ENCODE peak calls at places on chromosomes 12 and 14, in four cellular contexts. S, X, W and N are unnamed samples.

GRCh38 chr14:61661471-61661988 is 33.8 kb upstream of the HIF1A start:
- DNase-seq in X (no peak), W (no peak), S (no peak), N (no peak)

GRCh38 chr14:67908061-67908767 is 88.6 kb downstream of the RAD51B start:
- DNase-seq in W (no peak), S (no peak), X (no peak), N (no peak)

GRCh38 chr14:90642239-90642717 is 174.0 kb downstream of the TTC7B start:
- DNase-seq in W (peak; percentile 46), X (no peak), S (peak; percentile 89), N (peak; percentile 83)

GRCh38 chr14:55794655-55795583 is 214.9 kb downstream of the KTN1 start:
- DNase-seq in S (no peak), X (no peak), W (no peak), N (peak; percentile 61)

GRCh38 chr14:80456200-80456599 is 244.9 kb upstream of the DIO2 start:
- DNase-seq in X (no peak), W (no peak), S (no peak), N (no peak)

GRCh38 chr12:76236640-76237039 is 111.6 kb downstream of the BBS10 start:
- DNase-seq in W (no peak), X (no peak), S (no peak), N (no peak)

GRCh38 chr14:92154283-92154942 is 32.6 kb downstream of the CPSF2 start:
- DNase-seq in X (no peak), W (no peak), S (no peak), N (no peak)

GRCh38 chr14:69997849-69998248 is 118.6 kb downstream of the SMOC1 start:
- DNase-seq in X (no peak), S (no peak), W (no peak), N (no peak)

GRCh38 chr12:51997156-51997555 is 9.6 kb upstream of the TAMALIN start:
- DNase-seq in S (no peak), X (no peak), W (no peak), N (no peak)

GRCh38 chr14:88660056-88660455 is 97.2 kb downstream of the ZC3H14 start:
- DNase-seq in W (no peak), X (no peak), S (no peak), N (no peak)

GRCh38 chr14:77044776-77045569 is 16.5 kb upstream of the IRF2BPL start:
- DNase-seq in W (peak; percentile 71), X (no peak), S (no peak), N (no peak)

GRCh38 chr14:82180057-82180620 is 646.5 kb upstream of the SEL1L start:
- DNase-seq in X (no peak), W (no peak), S (no peak), N (no peak)

GRCh38 chr12:44672042-44672441 is 204.1 kb downstream of the NELL2 start:
- DNase-seq in S (no peak), W (no peak), X (no peak), N (no peak)

GRCh38 chr14:103707329-103708263 is 7.7 kb downstream of the XRCC3 start:
- DNase-seq in S (no peak), X (no peak), W (no peak), N (no peak)

GRCh38 chr14:60753264-60754126 is 18.9 kb downstream of the MNAT1 start:
- DNase-seq in X (peak; percentile 7), S (no peak), W (no peak), N (no peak)

GRCh38 chr12:8508912-8509841 is 4.1 kb upstream of the CLEC4D start:
- DNase-seq in S (no peak), X (no peak), W (no peak), N (no peak)

GRCh38 chr14:99259327-99259726 is 12.7 kb downstream of the BCL11B start:
- DNase-seq in W (no peak), X (peak; percentile 59), S (no peak), N (no peak)

GRCh38 chr12:10562306-10562933 is 51.0 kb downstream of the MAGOHB start:
- DNase-seq in W (no peak), X (peak; percentile 8), S (peak; percentile 18), N (peak; percentile 43)

GRCh38 chr12:117030187-117030896 is 68.9 kb downstream of the TESC start:
- DNase-seq in S (no peak), X (no peak), W (no peak), N (no peak)

GRCh38 chr14:95695913-95696312 is 9.7 kb downstream of the TCL1B start:
- DNase-seq in X (no peak), S (no peak), W (no peak), N (no peak)

GRCh38 chr14:95699397-95699796 is 13.2 kb downstream of the TCL1B start:
- DNase-seq in X (no peak), W (no peak), S (no peak), N (no peak)

GRCh38 chr14:95696741-95697140 is 10.5 kb downstream of the TCL1B start:
- DNase-seq in S (no peak), W (no peak), X (no peak), N (no peak)

GRCh38 chr14:95698287-95698686 is 12.1 kb downstream of the TCL1B start:
- DNase-seq in W (no peak), S (no peak), X (no peak), N (no peak)

DNA sequence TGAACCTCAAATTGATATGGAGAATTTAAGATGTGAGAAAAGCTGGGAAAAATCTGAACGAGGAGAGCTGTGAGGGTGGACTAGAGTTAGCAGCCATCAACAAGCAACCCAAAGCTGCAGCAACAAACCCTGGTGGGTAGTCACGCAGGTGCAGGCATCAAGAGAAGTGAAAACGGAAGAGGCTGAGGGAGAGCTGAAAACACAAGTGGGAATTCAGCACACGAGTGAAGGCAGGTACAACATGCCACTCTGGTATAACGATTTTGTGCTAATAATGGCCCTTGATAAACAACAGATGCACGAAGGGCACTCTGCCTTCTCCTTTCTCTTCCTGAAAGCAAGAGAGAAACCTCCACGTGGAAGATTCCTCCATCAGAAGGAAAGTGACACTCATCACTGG is 11.5 kb downstream of the TCL1B start:
- DNase-seq in S (no peak), W (no peak), X (no peak), N (no peak)
- H3K4me1 ChIP-seq in S (peaks cover 2% of the 10 kb centered on the region), W (no peaks in the 10 kb centered on the region), X (no peaks in the 10 kb centered on the region), N (peaks cover 27% of the 10 kb centered on the region)

GRCh38 chr14:49896956-49897355 is 4.1 kb downstream of the ARF6 start:
- DNase-seq in W (no peak), X (no peak), S (no peak), N (no peak)

GRCh38 chr14:49892301-49892635 is 614 bp upstream of the ARF6 start:
- DNase-seq in S (peak; percentile 51), X (peak; percentile 20), W (peak; percentile 54), N (no peak)

GRCh38 chr14:49892636-49893308 is at the start of gene ARF6:
- DNase-seq in S (peak; percentile 97), X (peak; percentile 94), W (peak; percentile 98), N (peak; percentile 95)

GRCh38 chr14:49895480-49895879 is 2.6 kb downstream of the ARF6 start:
- DNase-seq in W (no peak), X (no peak), S (no peak), N (no peak)

GRCh38 chr14:49893309-49894213 is 679 bp downstream of the ARF6 start:
- DNase-seq in X (peak; percentile 69), W (peak; percentile 64), S (peak; percentile 29), N (no peak)
- H3K36me3 ChIP-seq in X (peaks cover 11% of the 10 kb centered on the region), W (no peaks in the 10 kb centered on the region), S (peaks cover 45% of the 10 kb centered on the region), N (peaks cover 25% of the 10 kb centered on the region)

GRCh38 chr12:130156652-130157275 is 5.5 kb upstream of the FZD10 start:
- DNase-seq in X (no peak), W (no peak), S (no peak), N (no peak)

GRCh38 chr12:130160711-130161231 is 1.5 kb upstream of the FZD10 start:
- DNase-seq in S (no peak), X (no peak), W (no peak), N (no peak)

GRCh38 chr12:130158775-130159100 is 3.5 kb upstream of the FZD10 start:
- DNase-seq in S (no peak), W (no peak), X (no peak), N (no peak)

GRCh38 chr12:130160306-130160705 is 2.0 kb upstream of the FZD10 start:
- DNase-seq in X (no peak), W (no peak), S (no peak), N (no peak)

GRCh38 chr12:130157998-130158774 is 4.1 kb upstream of the FZD10 start:
- DNase-seq in S (no peak), W (no peak), X (no peak), N (peak; percentile 58)
- H3K27me3 ChIP-seq in S (peaks cover 23% of the 10 kb centered on the region), W (no peaks in the 10 kb centered on the region), X (peaks cover 14% of the 10 kb centered on the region), N (no peaks in the 10 kb centered on the region)

DNA sequence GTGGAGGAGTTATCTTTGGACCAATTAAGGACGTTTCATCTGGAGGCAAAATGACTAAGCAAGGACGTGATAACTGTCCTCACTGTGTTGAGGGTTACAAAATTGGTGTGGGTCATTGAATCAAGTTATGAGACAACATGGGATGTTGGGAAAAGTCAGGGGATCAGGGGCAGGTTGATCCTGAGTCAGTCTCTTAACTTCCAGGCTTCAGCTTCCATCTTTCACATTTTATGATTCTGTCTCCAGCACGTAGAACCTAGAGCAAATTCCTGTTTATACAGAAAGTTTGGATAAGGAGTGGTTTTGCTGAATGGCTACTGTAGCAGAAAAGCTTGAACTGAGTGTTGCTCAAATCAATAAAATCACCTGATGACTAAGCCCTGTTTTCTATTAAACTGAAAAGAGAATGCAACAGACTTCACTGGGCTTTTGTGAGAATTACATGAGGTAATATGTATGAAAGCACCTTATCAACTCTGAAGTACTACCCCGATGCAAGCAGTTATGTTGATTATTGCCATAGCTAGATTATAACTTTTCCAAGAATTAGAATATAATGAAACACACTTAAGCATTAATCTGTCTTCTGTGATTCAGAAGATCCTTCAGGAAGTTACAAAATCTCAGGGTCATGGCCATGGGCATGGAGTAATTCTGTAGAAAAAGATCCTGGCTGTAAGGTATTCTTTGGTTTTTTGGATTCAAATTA is 184.8 kb downstream of the ETV6 start:
- DNase-seq in W (no peak), S (no peak), X (no peak), N (no peak)
- H3K4me1 ChIP-seq in W (no peaks in the 10 kb centered on the region), S (peaks cover 6% of the 10 kb centered on the region), X (no peaks in the 10 kb centered on the region), N (no peaks in the 10 kb centered on the region)

GRCh38 chr12:130081420-130081819 is 80.8 kb upstream of the FZD10 start:
- DNase-seq in W (no peak), S (peak; percentile 24), X (no peak), N (no peak)

GRCh38 chr12:130083002-130083401 is 79.3 kb upstream of the FZD10 start:
- DNase-seq in W (no peak), X (no peak), S (no peak), N (no peak)

GRCh38 chr12:130084359-130084758 is 77.9 kb upstream of the FZD10 start:
- DNase-seq in S (no peak), X (no peak), W (no peak), N (no peak)

GRCh38 chr12:130086248-130086647 is 76.0 kb upstream of the FZD10 start:
- DNase-seq in X (no peak), S (no peak), W (no peak), N (no peak)

GRCh38 chr12:130083746-130084145 is 78.5 kb upstream of the FZD10 start:
- DNase-seq in W (no peak), X (no peak), S (no peak), N (no peak)
- H3K36me3 ChIP-seq in W (no peaks in the 10 kb centered on the region), X (no peaks in the 10 kb centered on the region), S (no peaks in the 10 kb centered on the region), N (no peaks in the 10 kb centered on the region)

DNA sequence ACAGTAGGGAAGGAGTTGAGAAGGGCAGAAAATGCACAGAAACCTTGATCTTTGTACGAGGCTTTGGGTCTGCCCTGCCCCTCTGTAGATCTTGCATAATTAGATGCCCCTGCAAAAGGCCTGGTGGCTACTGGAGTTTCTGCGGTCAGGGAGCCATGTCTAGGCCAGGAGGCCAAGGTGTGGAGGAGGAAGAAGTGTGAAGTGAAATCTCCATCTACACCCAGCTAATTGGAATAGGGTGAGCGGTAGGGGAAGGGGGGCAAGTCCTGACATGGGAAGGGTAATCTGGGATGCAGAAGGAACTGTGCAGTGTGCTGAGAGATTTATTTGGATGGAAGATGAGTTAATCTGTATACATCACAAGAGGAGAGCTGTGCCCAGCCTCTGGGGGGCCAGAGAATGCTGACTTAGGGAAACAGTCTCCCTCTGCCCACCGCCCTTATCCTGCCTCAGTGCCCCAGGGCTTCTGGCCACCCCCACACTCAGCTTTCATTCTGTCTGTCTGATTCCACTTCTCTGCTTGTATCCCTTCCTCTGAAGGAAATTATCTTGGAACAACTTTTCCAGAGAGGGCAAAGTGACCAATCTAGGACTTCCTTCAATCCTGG is 5.4 kb downstream of the CYP27B1 start:
- DNase-seq in S (no peak), W (no peak), X (no peak), N (no peak)
- H3K27me3 ChIP-seq in S (peaks cover 21% of the 10 kb centered on the region), W (no peaks in the 10 kb centered on the region), X (peaks cover 16% of the 10 kb centered on the region), N (peaks cover 24% of the 10 kb centered on the region)